ENCODE peak calls at places on chromosomes 3 and 15, in five cellular contexts. Y, L, G, K and P are unnamed samples.

GRCh38 chr3:48222616-48223513 is at the start of gene CAMP:
- DNase-seq in G (no peak), Y (no peak), L (no peak), K (no peak), P (peak)

GRCh38 chr15:73988075-73988969 is 3.8 kb downstream of the STOML1 start:
- DNase-seq in G (no peak), K (no peak), L (no peak), Y (no peak), P (no peak)

GRCh38 chr3:56751056-56751455 is 50.7 kb downstream of the ARHGEF3 start:
- DNase-seq in L (no peak), K (no peak), Y (no peak), G (no peak), P (no peak)

GRCh38 chr3:124351430-124352142 is 359.7 kb upstream of the ROPN1 start:
- DNase-seq in L (no peak), Y (no peak), G (no peak), K (no peak), P (peak)

GRCh38 chr15:72907733-72908132 is 124.2 kb upstream of the ADPGK start:
- DNase-seq in G (no peak), K (no peak), Y (no peak), L (no peak), P (peak)

GRCh38 chr3:18302517-18302916 is 122.6 kb downstream of the SATB1 start:
- DNase-seq in L (no peak), K (no peak), Y (no peak), G (no peak), P (no peak)

GRCh38 chr3:71111784-71112440 is 471.6 kb downstream of the FOXP1 start:
- DNase-seq in K (no peak), Y (no peak), L (no peak), G (no peak), P (no peak)

GRCh38 chr3:121916189-121916588 is 22.0 kb downstream of the SLC15A2 start:
- DNase-seq in L (no peak), Y (no peak), G (no peak), K (peak), P (no peak)

GRCh38 chr3:189954733-189955665 is 165.7 kb downstream of the P3H2 start:
- DNase-seq in Y (no peak), G (no peak), K (no peak), L (no peak), P (no peak)

GRCh38 chr15:58070801-58071418 is 5.4 kb upstream of the ALDH1A2 start:
- DNase-seq in K (no peak), L (no peak), Y (no peak), G (peak), P (peak)

GRCh38 chr3:149417727-149418126 is 40.3 kb upstream of the TM4SF1 start:
- DNase-seq in G (no peak), Y (no peak), L (no peak), K (no peak), P (no peak)

GRCh38 chr3:106257172-106257571 is 388.4 kb upstream of the CBLB start:
- DNase-seq in L (no peak), G (no peak), K (no peak), Y (no peak), P (no peak)